ENCODE peak calls at places on chromosome 15, in six cellular contexts. C is NCI-H774, U is H9, T is hippocampal formation, K is AG09309, A is left cardiac atrium. O is an unnamed sample.

GRCh38 chr15:75348034-75348562 is 1.3 kb downstream of the NEIL1 start:
- DNase-seq in C (no peak), U (no peak), T (no peak), K (no peak), A (peak), O (no peak)

GRCh38 chr15:50880651-50881114 is 27.8 kb upstream of the AP4E1 start:
- DNase-seq in C (no peak), U (no peak), T (no peak), K (peak), A (no peak), O (peak)

GRCh38 chr15:64158363-64159134 is 4.3 kb downstream of the PPIB start:
- DNase-seq in C (no peak), U (no peak), T (no peak), K (no peak), A (peak), O (no peak)

GRCh38 chr15:32818758-32819405 is 101.1 kb downstream of the GREM1 start:
- DNase-seq in C (no peak), U (no peak), T (no peak), K (peak), A (no peak), O (peak)

GRCh38 chr15:101250931-101251829 is 668 bp downstream of the CHSY1 start:
- DNase-seq in C (peak), U (no peak), T (no peak), K (no peak), A (peak), O (no peak)

GRCh38 chr15:31156226-31156625 is 54.7 kb upstream of the TRPM1 start:
- DNase-seq in C (no peak), U (no peak), T (no peak), K (no peak), A (no peak), O (no peak)

GRCh38 chr15:52111517-52112202 is 915 bp downstream of the BCL2L10 start:
- DNase-seq in C (no peak), U (no peak), T (no peak), K (no peak), A (no peak), O (no peak)

GRCh38 chr15:52326758-52327157 is 31.2 kb upstream of the MYO5C start:
- DNase-seq in C (no peak), U (no peak), T (no peak), K (peak), A (no peak), O (peak)

GRCh38 chr15:42736178-42736792 is 643 bp downstream of the CDAN1 start:
- DNase-seq in C (no peak), U (no peak), T (no peak), K (no peak), A (peak), O (peak)

GRCh38 chr15:52163321-52164190 is 27.6 kb downstream of the GNB5 start:
- DNase-seq in C (no peak), U (peak), T (no peak), K (no peak), A (no peak), O (no peak)

O was measured in fibroblast of villous mesenchyme.